ENCODE peak calls at places on chromosomes 1 and 21, in ten cellular contexts. F, R, P, Y, O, X, G, B, W and C are unnamed samples.
A peak's percentile ranks its signal among the peaks of the same experiment; 100 is the strongest.

GRCh38 chr21:32240708-32241433 is 38.0 kb downstream of the MIS18A start:
- DNase-seq in W (no peak), O (no peak), P (no peak), G (no peak), R (no peak), Y (no peak), F (no peak), B (no peak), X (no peak), C (no peak)

GRCh38 chr1:116310172-116310571 is 62.9 kb upstream of the ATP1A1 start:
- DNase-seq in R (no peak), G (no peak), X (no peak), Y (no peak), B (no peak), P (no peak), W (no peak), F (no peak), O (no peak), C (no peak)

GRCh38 chr1:111302374-111302773 is 11.7 kb downstream of the CHIA start:
- DNase-seq in W (no peak), Y (no peak), O (no peak), F (no peak), R (no peak), X (no peak), B (no peak), P (no peak), G (no peak), C (no peak)

GRCh38 chr1:44608141-44608540 is 66.1 kb downstream of the TMEM53 start:
- DNase-seq in P (no peak), W (no peak), R (no peak), O (no peak), X (no peak), G (peak; percentile 20), Y (no peak), B (no peak), F (no peak), C (no peak)

GRCh38 chr1:14881775-14882672 is 271.5 kb upstream of the TMEM51 start:
- DNase-seq in B (no peak), X (no peak), R (no peak), Y (no peak), F (no peak), O (no peak), W (peak; percentile 26), P (no peak), G (no peak), C (no peak)

GRCh38 chr21:18832950-18833349 is 429.4 kb upstream of the TMPRSS15 start:
- DNase-seq in X (no peak), G (peak; percentile 0), B (no peak), P (no peak), W (no peak), Y (no peak), F (no peak), O (no peak), R (no peak), C (no peak)

GRCh38 chr1:16068356-16069270 is 4.8 kb downstream of the FAM131C start:
- DNase-seq in G (no peak), W (peak; percentile 79), Y (no peak), F (peak; percentile 83), O (no peak), X (no peak), B (no peak), P (peak; percentile 64), R (no peak), C (no peak)

GRCh38 chr1:158021721-158022120 is 28.3 kb downstream of the KIRREL1 start:
- DNase-seq in X (no peak), Y (no peak), R (no peak), O (no peak), P (no peak), B (no peak), F (no peak), W (no peak), G (no peak), C (no peak)

GRCh38 chr1:205925730-205926129 is 17.5 kb downstream of the SLC26A9 start:
- DNase-seq in G (peak; percentile 84), P (no peak), X (peak; percentile 4), Y (no peak), R (peak; percentile 11), B (no peak), F (no peak), W (no peak), O (no peak), C (no peak)

GRCh38 chr1:218633238-218633948 is 288.3 kb downstream of the TGFB2 start:
- DNase-seq in F (peak; percentile 54), R (no peak), X (no peak), B (no peak), W (no peak), O (no peak), P (no peak), G (no peak), Y (no peak), C (no peak)

GRCh38 chr1:33460947-33461629 is 11.4 kb upstream of the ZSCAN20 start:
- DNase-seq in P (no peak), F (peak; percentile 80), R (no peak), X (no peak), G (no peak), Y (no peak), W (no peak), O (no peak), B (no peak), C (no peak)

GRCh38 chr1:245996806-245997205 is 510.3 kb downstream of the SMYD3 start:
- DNase-seq in Y (no peak), G (no peak), O (no peak), W (no peak), X (no peak), R (no peak), P (no peak), F (no peak), B (no peak), C (no peak)
- H3K27ac ChIP-seq in Y (no peak overlapping the region), G (no peak overlapping the region), O (no peak overlapping the region), W (no peak overlapping the region), X (no peak overlapping the region), R (no peak overlapping the region), P (no peak overlapping the region), F (no peak overlapping the region), B (no peak overlapping the region), C (no peak overlapping the region)

GRCh38 chr21:26126168-26126553 is 44.4 kb downstream of the APP start:
- DNase-seq in P (no peak), R (no peak), Y (no peak), G (no peak), W (no peak), B (no peak), O (no peak), F (no peak), X (no peak), C (no peak)

GRCh38 chr21:26127073-26127814 is 43.3 kb downstream of the APP start:
- DNase-seq in P (no peak), B (no peak), G (no peak), R (no peak), Y (no peak), F (no peak), W (no peak), O (no peak), X (no peak), C (no peak)

GRCh38 chr21:26124421-26124833 is 46.1 kb downstream of the APP start:
- DNase-seq in X (no peak), O (no peak), P (no peak), B (no peak), R (no peak), W (no peak), F (no peak), G (no peak), Y (no peak), C (no peak)

GRCh38 chr21:26124896-26125295 is 45.7 kb downstream of the APP start:
- DNase-seq in X (no peak), P (no peak), Y (no peak), G (no peak), O (no peak), R (no peak), B (no peak), W (peak; percentile 50), F (no peak), C (no peak)

GRCh38 chr21:26125433-26126167 is 45.0 kb downstream of the APP start:
- DNase-seq in O (no peak), B (no peak), F (no peak), P (no peak), Y (no peak), G (no peak), R (no peak), W (no peak), X (no peak), C (no peak)
- H3K27ac ChIP-seq in O (no peak overlapping the region), B (no peak overlapping the region), F (no peak overlapping the region), P (peak overlapping the region; percentile 67), Y (no peak overlapping the region), G (no peak overlapping the region), R (no peak overlapping the region), W (peak overlapping the region; percentile 39), X (no peak overlapping the region), C (no peak overlapping the region)

DNA sequence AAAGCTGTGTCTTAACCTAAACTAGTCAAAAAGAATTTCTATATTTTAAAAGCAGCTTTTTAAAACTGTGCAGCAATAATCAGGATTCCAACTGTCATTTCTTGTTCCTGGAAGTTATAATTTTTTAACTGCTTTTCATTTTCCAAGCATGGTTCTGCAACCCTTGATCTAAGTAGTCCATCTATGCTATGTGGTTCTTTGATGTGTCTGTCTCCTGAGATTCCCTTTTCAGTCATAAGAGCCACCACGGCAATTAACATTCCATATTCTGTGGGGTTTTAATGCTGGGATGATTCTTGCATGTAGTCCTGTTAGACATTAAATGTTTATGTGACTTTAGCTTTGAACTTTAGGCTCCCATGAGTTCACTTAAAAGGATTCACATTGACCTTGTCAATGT is 220.4 kb downstream of the TPR start:
- DNase-seq in Y (no peak), B (no peak), F (no peak), P (no peak), X (no peak), O (no peak), G (no peak), R (no peak), W (no peak), C (no peak)
- H3K27ac ChIP-seq in Y (no peak overlapping the region), B (no peak overlapping the region), F (no peak overlapping the region), P (no peak overlapping the region), X (no peak overlapping the region), O (no peak overlapping the region), G (no peak overlapping the region), R (no peak overlapping the region), W (no peak overlapping the region), C (no peak overlapping the region)

GRCh38 chr1:2528966-2529750 is 905 bp downstream of the HES5 start:
- DNase-seq in R (no peak), G (no peak), P (no peak), F (peak; percentile 58), W (peak; percentile 63), Y (no peak), O (no peak), B (no peak), X (no peak), C (no peak)

GRCh38 chr1:2528611-2528965 is 1.5 kb downstream of the HES5 start:
- DNase-seq in O (no peak), F (no peak), P (no peak), X (no peak), G (no peak), W (no peak), R (no peak), B (no peak), Y (no peak), C (no peak)

GRCh38 chr1:2527553-2527860 is 1.1 kb upstream of the PANK4 start:
- DNase-seq in X (no peak), O (no peak), B (no peak), P (no peak), F (no peak), G (no peak), Y (no peak), W (no peak), R (no peak), C (no peak)

GRCh38 chr1:2526824-2527552 is 592 bp upstream of the PANK4 start:
- DNase-seq in B (no peak), X (no peak), R (no peak), F (peak; percentile 88), O (no peak), Y (no peak), G (no peak), P (no peak), W (no peak), C (peak; percentile 81)

GRCh38 chr1:2528016-2528415 is 1.6 kb upstream of the PANK4 start:
- DNase-seq in O (no peak), W (peak; percentile 76), P (no peak), R (no peak), F (peak; percentile 91), X (peak; percentile 48), G (no peak), B (no peak), Y (no peak), C (peak; percentile 38)
- H3K27ac ChIP-seq in O (no peak overlapping the region), W (no peak overlapping the region), P (no peak overlapping the region), R (no peak overlapping the region), F (no peak overlapping the region), X (peak overlapping the region; percentile 15), G (no peak overlapping the region), B (no peak overlapping the region), Y (no peak overlapping the region), C (peak overlapping the region; percentile 92)